ENCODE peak calls at places on chromosome 16, in five cellular contexts. One of them, this sample, is unnamed. For H3K27me3, the result is how much of the 10 kb centered on the place peaks cover.

GRCh38 chr16:14564881-14565687 is 65.0 kb downstream of the PARN start:
- DNase-seq in tibial artery: no peak
- DNase-seq in PC-9: peak
- DNase-seq in AG04450: no peak
- DNase-seq in PC-3: peak
- DNase-seq in this sample: no peak

GRCh38 chr16:74667215-74667765 is 613 bp upstream of the RFWD3 start:
- DNase-seq in AG04450: no peak
- DNase-seq in tibial artery: peak
- DNase-seq in PC-9: no peak
- DNase-seq in PC-3: no peak
- DNase-seq in this sample: no peak

GRCh38 chr16:55294947-55295346 is 29.1 kb upstream of the IRX6 start:
- DNase-seq in tibial artery: no peak
- DNase-seq in PC-9: no peak
- DNase-seq in AG04450: no peak
- DNase-seq in PC-3: no peak
- DNase-seq in this sample: no peak

GRCh38 chr16:69397821-69398521 is 12.2 kb upstream of the TERF2 start:
- DNase-seq in tibial artery: no peak
- DNase-seq in PC-9: peak
- DNase-seq in AG04450: no peak
- DNase-seq in PC-3: peak
- DNase-seq in this sample: peak

GRCh38 chr16:9123871-9124270 is 32.4 kb downstream of the HAPSTR1 start:
- DNase-seq in PC-3: peak
- DNase-seq in AG04450: no peak
- DNase-seq in tibial artery: peak
- DNase-seq in PC-9: peak
- DNase-seq in this sample: no peak

GRCh38 chr16:84610385-84610784 is 7.5 kb downstream of the COTL1 start:
- DNase-seq in tibial artery: no peak
- DNase-seq in PC-9: no peak
- DNase-seq in PC-3: no peak
- DNase-seq in AG04450: no peak
- DNase-seq in this sample: no peak

GRCh38 chr16:88454315-88455057 is 1.4 kb downstream of the ZFPM1 start:
- DNase-seq in AG04450: no peak
- DNase-seq in PC-3: peak
- DNase-seq in PC-9: no peak
- DNase-seq in tibial artery: no peak
- DNase-seq in this sample: no peak

GRCh38 chr16:53822936-53823529 is 119.1 kb downstream of the FTO start:
- DNase-seq in tibial artery: no peak
- DNase-seq in AG04450: no peak
- DNase-seq in PC-9: no peak
- DNase-seq in PC-3: peak
- DNase-seq in this sample: no peak

GRCh38 chr16:54654429-54654828 is 276.2 kb upstream of the IRX5 start:
- DNase-seq in tibial artery: no peak
- DNase-seq in PC-9: no peak
- DNase-seq in PC-3: no peak
- DNase-seq in AG04450: no peak
- DNase-seq in this sample: no peak

GRCh38 chr16:10847166-10847565 is 28.6 kb upstream of the TVP23A start:
- DNase-seq in AG04450: no peak
- DNase-seq in PC-3: no peak
- DNase-seq in PC-9: no peak
- DNase-seq in tibial artery: no peak
- DNase-seq in this sample: no peak

GRCh38 chr16:66651474-66651765 is 45.1 kb downstream of the CMTM4 start:
- DNase-seq in PC-9: no peak
- DNase-seq in AG04450: no peak
- DNase-seq in tibial artery: no peak
- DNase-seq in PC-3: no peak
- DNase-seq in this sample: no peak

GRCh38 chr16:69772560-69773254 is 10.6 kb downstream of the WWP2 start:
- DNase-seq in tibial artery: no peak
- DNase-seq in AG04450: no peak
- DNase-seq in PC-9: no peak
- DNase-seq in PC-3: no peak
- DNase-seq in this sample: no peak

GRCh38 chr16:15607700-15608396 is 35.1 kb downstream of the MARF1 start:
- DNase-seq in tibial artery: peak
- DNase-seq in PC-9: peak
- DNase-seq in AG04450: peak
- DNase-seq in PC-3: no peak
- DNase-seq in this sample: no peak

GRCh38 chr16:2515180-2515803 is 1.5 kb downstream of the ATP6V0C start:
- DNase-seq in AG04450: no peak
- DNase-seq in tibial artery: no peak
- DNase-seq in PC-3: no peak
- DNase-seq in PC-9: no peak
- DNase-seq in this sample: peak

GRCh38 chr16:30183236-30183960 is at the start of gene CORO1A:
- DNase-seq in PC-9: peak
- DNase-seq in AG04450: peak
- DNase-seq in tibial artery: peak
- DNase-seq in PC-3: peak
- DNase-seq in this sample: peak

GRCh38 chr16:85151603-85152413 is 39.5 kb upstream of the CIBAR2 start:
- DNase-seq in PC-9: no peak
- DNase-seq in AG04450: peak
- DNase-seq in tibial artery: peak
- DNase-seq in PC-3: peak
- DNase-seq in this sample: peak

GRCh38 chr16:74298104-74298503 is 1.5 kb downstream of the PSMD7 start:
- DNase-seq in AG04450: no peak
- DNase-seq in PC-9: peak
- DNase-seq in PC-3: peak
- DNase-seq in tibial artery: no peak
- DNase-seq in this sample: no peak

GRCh38 chr16:75267631-75268264 is 16.3 kb upstream of the BCAR1 start:
- DNase-seq in tibial artery: peak
- DNase-seq in AG04450: no peak
- DNase-seq in PC-9: peak
- DNase-seq in PC-3: peak
- DNase-seq in this sample: no peak

GRCh38 chr16:31568577-31569359 is 41.1 kb downstream of the AHSP start:
- DNase-seq in PC-3: no peak
- DNase-seq in PC-9: no peak
- DNase-seq in tibial artery: no peak
- DNase-seq in AG04450: no peak
- DNase-seq in this sample: peak

GRCh38 chr16:11639008-11639562 is 29.2 kb upstream of the SNN start:
- DNase-seq in PC-9: no peak
- DNase-seq in AG04450: no peak
- DNase-seq in tibial artery: no peak
- DNase-seq in PC-3: no peak
- DNase-seq in this sample: no peak

GRCh38 chr16:11913425-11914079 is 2.2 kb downstream of the GSPT1 start:
- DNase-seq in AG04450: no peak
- DNase-seq in PC-3: peak
- DNase-seq in tibial artery: no peak
- DNase-seq in PC-9: peak
- DNase-seq in this sample: no peak

GRCh38 chr16:53084736-53085538 is 30.1 kb downstream of the CHD9 start:
- DNase-seq in AG04450: no peak
- DNase-seq in PC-9: no peak
- DNase-seq in PC-3: no peak
- DNase-seq in tibial artery: no peak
- DNase-seq in this sample: no peak

GRCh38 chr16:3032624-3033023 is 4.1 kb downstream of the BICDL2 start:
- DNase-seq in PC-3: no peak
- DNase-seq in tibial artery: no peak
- DNase-seq in AG04450: no peak
- DNase-seq in PC-9: no peak
- DNase-seq in this sample: no peak

GRCh38 chr16:23650674-23651073 is 9.4 kb downstream of the DCTN5 start:
- DNase-seq in PC-9: no peak
- DNase-seq in tibial artery: no peak
- DNase-seq in PC-3: peak
- DNase-seq in AG04450: no peak
- DNase-seq in this sample: no peak

GRCh38 chr16:69328854-69329316 is 1.5 kb downstream of the PDF start:
- DNase-seq in PC-3: peak
- DNase-seq in AG04450: no peak
- DNase-seq in PC-9: peak
- DNase-seq in tibial artery: no peak
- DNase-seq in this sample: peak

GRCh38 chr16:68776821-68777485 is 39.9 kb downstream of the CDH1 start:
- DNase-seq in PC-9: no peak
- DNase-seq in AG04450: no peak
- DNase-seq in PC-3: no peak
- DNase-seq in tibial artery: no peak
- DNase-seq in this sample: no peak

GRCh38 chr16:21685034-21685455 is 21.3 kb downstream of the OTOA start:
- DNase-seq in tibial artery: no peak
- DNase-seq in PC-9: no peak
- DNase-seq in AG04450: no peak
- DNase-seq in PC-3: no peak
- DNase-seq in this sample: no peak

GRCh38 chr16:88727871-88728270 is 21.6 kb downstream of the CTU2 start:
- DNase-seq in AG04450: no peak
- DNase-seq in PC-9: no peak
- DNase-seq in tibial artery: no peak
- DNase-seq in PC-3: no peak
- DNase-seq in this sample: no peak

GRCh38 chr16:50591800-50592771 is 43.9 kb downstream of the NKD1 start:
- DNase-seq in PC-9: no peak
- DNase-seq in AG04450: no peak
- DNase-seq in tibial artery: peak
- DNase-seq in PC-3: peak
- DNase-seq in this sample: no peak

DNA sequence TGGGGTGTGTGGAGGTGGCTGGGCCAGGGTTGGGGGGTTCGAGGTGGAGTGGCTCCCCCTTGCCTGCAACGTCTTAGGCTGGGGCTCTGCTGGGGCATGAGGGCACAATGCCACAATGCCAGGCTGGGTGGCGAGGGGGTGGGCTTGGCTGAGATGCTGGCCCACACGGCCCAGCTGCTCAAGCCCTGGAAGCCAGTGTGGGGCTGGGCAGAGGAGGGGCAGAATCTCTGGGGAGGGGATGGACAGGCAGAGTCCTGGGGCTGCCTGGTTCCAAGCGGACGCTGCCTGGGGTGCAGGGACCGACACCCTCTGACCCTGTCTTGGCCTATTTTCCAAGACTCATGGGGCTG is 37.5 kb upstream of the SSTR5 start:
- DNase-seq in tibial artery: no peak
- DNase-seq in AG04450: no peak
- DNase-seq in PC-3: no peak
- DNase-seq in PC-9: no peak
- DNase-seq in this sample: no peak
- H3K27me3 ChIP-seq in tibial artery: under half
- H3K27me3 ChIP-seq in AG04450: under half
- H3K27me3 ChIP-seq in PC-3: under half
- H3K27me3 ChIP-seq in PC-9: half or more
- H3K27me3 ChIP-seq in this sample: under half

GRCh38 chr16:4116328-4117249 is at the start of gene ADCY9:
- DNase-seq in AG04450: no peak
- DNase-seq in PC-9: no peak
- DNase-seq in tibial artery: peak
- DNase-seq in PC-3: peak
- DNase-seq in this sample: peak

GRCh38 chr16:4113358-4114256 is 2.6 kb downstream of the ADCY9 start:
- DNase-seq in PC-9: no peak
- DNase-seq in tibial artery: no peak
- DNase-seq in AG04450: no peak
- DNase-seq in PC-3: no peak
- DNase-seq in this sample: no peak

GRCh38 chr16:4114257-4115208 is 1.7 kb downstream of the ADCY9 start:
- DNase-seq in PC-3: no peak
- DNase-seq in AG04450: no peak
- DNase-seq in tibial artery: no peak
- DNase-seq in PC-9: no peak
- DNase-seq in this sample: no peak

GRCh38 chr16:4115941-4116327 is 308 bp downstream of the ADCY9 start:
- DNase-seq in tibial artery: no peak
- DNase-seq in PC-3: no peak
- DNase-seq in AG04450: no peak
- DNase-seq in PC-9: no peak
- DNase-seq in this sample: no peak

DNA sequence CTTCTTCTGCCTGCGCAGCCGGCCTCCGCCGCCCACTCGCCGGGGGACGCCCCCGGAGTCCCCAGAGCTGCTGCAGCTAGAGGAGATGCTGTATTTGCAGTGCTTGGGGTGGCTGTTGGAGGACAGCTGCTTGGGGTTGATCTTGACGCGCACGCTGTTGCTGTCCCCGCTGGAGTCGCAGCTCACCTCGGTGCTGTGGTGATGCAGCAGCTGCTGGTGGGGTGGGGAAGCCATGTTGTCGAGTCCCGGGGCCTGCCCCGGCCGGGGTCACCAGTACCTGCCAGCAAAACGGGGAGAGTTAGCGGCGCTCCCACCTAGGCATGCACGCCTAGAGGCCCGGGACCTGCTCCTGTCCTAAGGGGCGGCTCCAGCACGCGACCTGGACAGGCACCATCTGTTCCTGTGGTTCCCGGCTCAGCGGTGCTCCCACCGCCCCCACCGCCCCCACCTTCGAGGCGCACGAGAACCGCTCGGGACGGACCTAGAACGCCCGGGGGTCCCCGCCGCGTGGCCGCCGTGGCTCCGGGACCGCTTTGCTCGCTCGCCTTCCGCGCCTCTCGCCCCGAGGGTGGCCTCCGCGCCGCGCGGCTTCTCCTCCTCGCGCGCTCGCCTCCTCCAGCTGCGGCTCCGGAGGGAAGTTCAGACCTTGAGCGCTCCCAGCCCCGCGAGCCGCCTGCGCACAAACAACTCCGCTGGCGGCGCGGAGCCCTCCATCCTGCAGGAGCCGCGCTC is 867 bp downstream of the ADCY9 start:
- DNase-seq in AG04450: peak
- DNase-seq in PC-3: peak
- DNase-seq in tibial artery: peak
- DNase-seq in PC-9: no peak
- DNase-seq in this sample: peak
- TF ChIP-seq CTCF in AG04450: no peak
- TF ChIP-seq CTCF in PC-3: no peak
- TF ChIP-seq CTCF in tibial artery: no peak
- TF ChIP-seq CTCF in PC-9: no peak
- TF ChIP-seq CTCF in this sample: no peak

GRCh38 chr16:1152651-1153259 is at the start of gene CACNA1H:
- DNase-seq in tibial artery: no peak
- DNase-seq in PC-9: no peak
- DNase-seq in AG04450: no peak
- DNase-seq in PC-3: no peak
- DNase-seq in this sample: peak
- H3K27me3 ChIP-seq in tibial artery: under half
- H3K27me3 ChIP-seq in PC-9: under half
- H3K27me3 ChIP-seq in AG04450: under half
- H3K27me3 ChIP-seq in PC-3: under half
- H3K27me3 ChIP-seq in this sample: under half

GRCh38 chr16:86965840-86966239 is 351.4 kb downstream of the C16orf95 start:
- DNase-seq in PC-9: no peak
- DNase-seq in tibial artery: no peak
- DNase-seq in PC-3: no peak
- DNase-seq in AG04450: no peak
- DNase-seq in this sample: no peak
- TF ChIP-seq CTCF in PC-9: no peak
- TF ChIP-seq CTCF in tibial artery: no peak
- TF ChIP-seq CTCF in PC-3: no peak
- TF ChIP-seq CTCF in AG04450: no peak
- TF ChIP-seq CTCF in this sample: no peak

This sample was measured in uterus.